ENCODE peak calls at places on chromosomes 2 and 18, in five cellular contexts. T is naive thymus-derived CD8-positive, alpha-beta T cell; S is frontal cortex; O is NCI-H1048; V is choroid plexus epithelial cell. W is an unnamed sample.
A peak's percentile ranks its signal among the peaks of the same experiment; 100 is the strongest.

GRCh38 chr18:31497404-31497710 is 620 bp upstream of the DSG2 start:
- DNase-seq in T (no peak), S (no peak), O (no peak), V (no peak), W (no peak)

GRCh38 chr2:240553956-240554480 is 3.8 kb downstream of the ANKMY1 start:
- DNase-seq in T (no peak), S (no peak), O (no peak), V (no peak), W (no peak)

GRCh38 chr2:176098366-176099158 is 1.0 kb upstream of the HOXD12 start:
- DNase-seq in T (no peak), S (no peak), O (no peak), V (no peak), W (no peak)

GRCh38 chr2:175690113-175690716 is 311.9 kb downstream of the LNPK start:
- DNase-seq in T (peak; percentile 41), S (peak; percentile 18), O (no peak), V (peak; percentile 85), W (peak; percentile 74)

GRCh38 chr18:79600596-79600995 is 79.0 kb upstream of the CTDP1 start:
- DNase-seq in T (no peak), S (no peak), O (no peak), V (no peak), W (no peak)

GRCh38 chr2:38315707-38316333 is 61.3 kb downstream of the ATL2 start:
- DNase-seq in T (peak; percentile 52), S (peak; percentile 37), O (no peak), V (peak; percentile 73), W (peak; percentile 62)

GRCh38 chr2:146532748-146533147 is 1312.1 kb upstream of the ACVR2A start:
- DNase-seq in T (no peak), S (no peak), O (no peak), V (no peak), W (no peak)

GRCh38 chr2:134836986-134837385 is 1.4 kb upstream of the ACMSD start:
- DNase-seq in T (no peak), S (no peak), O (no peak), V (peak; percentile 37), W (peak; percentile 96)

GRCh38 chr2:221529943-221530652 is 42.0 kb downstream of the EPHA4 start:
- DNase-seq in T (no peak), S (no peak), O (peak; percentile 45), V (peak; percentile 63), W (peak; percentile 97)

GRCh38 chr2:25546852-25547251 is 126.5 kb downstream of the DTNB start:
- DNase-seq in T (no peak), S (no peak), O (no peak), V (no peak), W (no peak)

GRCh38 chr2:66547887-66548286 is 113.0 kb downstream of the MEIS1 start:
- DNase-seq in T (no peak), S (no peak), O (no peak), V (no peak), W (no peak)

GRCh38 chr18:56672391-56672790 is 21.2 kb downstream of the WDR7 start:
- DNase-seq in T (no peak), S (no peak), O (no peak), V (no peak), W (no peak)